ENCODE peak calls at places on chromosome 5, in nine cellular contexts. L, I, U, N, K, X, E, G and B are unnamed samples.
A peak's percentile ranks its signal among the peaks of the same experiment; 100 is the strongest.

GRCh38 chr5:149416977-149417713 is 38.1 kb upstream of the IL17B start:
- DNase-seq in L (no peak), I (no peak), U (peak; percentile 81), N (peak; percentile 28), K (no peak), X (no peak), E (no peak), G (no peak), B (no peak)

GRCh38 chr5:97838214-97838613 is 655.2 kb upstream of the RIOK2 start:
- DNase-seq in L (peak; percentile 97), I (no peak), U (peak; percentile 82), N (peak; percentile 97), K (no peak), X (peak; percentile 68), E (no peak), G (no peak), B (no peak)

GRCh38 chr5:179061025-179061424 is 852 bp downstream of the ZNF354C start:
- DNase-seq in L (no peak), I (no peak), U (no peak), N (peak; percentile 18), K (no peak), X (no peak), E (no peak), G (no peak), B (no peak)

GRCh38 chr5:108295588-108296368 is 86.1 kb downstream of the FBXL17 start:
- DNase-seq in L (peak; percentile 73), I (no peak), U (no peak), N (peak; percentile 77), K (no peak), X (no peak), E (no peak), G (no peak), B (no peak)

GRCh38 chr5:103259705-103260355 is 1.3 kb downstream of the MACIR start:
- DNase-seq in L (peak; percentile 44), I (peak; percentile 28), U (no peak), N (peak; percentile 48), K (no peak), X (no peak), E (peak; percentile 31), G (no peak), B (no peak)

GRCh38 chr5:178826216-178826615 is 33.5 kb upstream of the ZNF354B start:
- DNase-seq in L (no peak), I (no peak), U (no peak), N (no peak), K (no peak), X (no peak), E (peak; percentile 32), G (no peak), B (no peak)

GRCh38 chr5:108003178-108003577 is 332.4 kb upstream of the EFNA5 start:
- DNase-seq in L (peak; percentile 50), I (no peak), U (no peak), N (peak; percentile 60), K (no peak), X (peak; percentile 72), E (no peak), G (no peak), B (no peak)

GRCh38 chr5:73640861-73641320 is 14.9 kb downstream of the ARHGEF28 start:
- DNase-seq in L (peak; percentile 77), I (no peak), U (no peak), N (peak; percentile 72), K (no peak), X (no peak), E (no peak), G (no peak), B (no peak)

GRCh38 chr5:126508962-126509279 is 85.7 kb downstream of the GRAMD2B start:
- DNase-seq in L (peak; percentile 64), I (no peak), U (no peak), N (peak; percentile 82), K (no peak), X (peak; percentile 4), E (no peak), G (no peak), B (no peak)

GRCh38 chr5:139994234-139994633 is 48.9 kb downstream of the NRG2 start:
- DNase-seq in L (no peak), I (no peak), U (no peak), N (no peak), K (no peak), X (no peak), E (no peak), G (no peak), B (no peak)

GRCh38 chr5:180343846-180344327 is 9.2 kb downstream of the GFPT2 start:
- DNase-seq in L (peak; percentile 78), I (no peak), U (no peak), N (peak; percentile 83), K (peak; percentile 77), X (no peak), E (no peak), G (no peak), B (no peak)

GRCh38 chr5:150575745-150576448 is 64.6 kb upstream of the SYNPO start:
- DNase-seq in L (no peak), I (no peak), U (no peak), N (no peak), K (no peak), X (no peak), E (no peak), G (no peak), B (no peak)

GRCh38 chr5:13591621-13592020 is 352.9 kb downstream of the DNAH5 start:
- DNase-seq in L (peak; percentile 35), I (peak; percentile 6), U (peak; percentile 66), N (peak; percentile 69), K (no peak), X (no peak), E (no peak), G (no peak), B (no peak)

GRCh38 chr5:126124706-126125345 is 298.4 kb upstream of the GRAMD2B start:
- DNase-seq in L (peak; percentile 76), I (peak; percentile 1), U (no peak), N (peak; percentile 84), K (no peak), X (no peak), E (no peak), G (no peak), B (no peak)

GRCh38 chr5:132070460-132071337 is 2.9 kb upstream of the CSF2 start:
- DNase-seq in L (peak; percentile 33), I (no peak), U (no peak), N (peak; percentile 46), K (no peak), X (no peak), E (no peak), G (no peak), B (no peak)

GRCh38 chr5:56211298-56211865 is 21.7 kb downstream of the ANKRD55 start:
- DNase-seq in L (peak; percentile 96), I (peak; percentile 52), U (peak; percentile 62), N (peak; percentile 96), K (no peak), X (no peak), E (no peak), G (no peak), B (no peak)

GRCh38 chr5:122077451-122078115 is 476 bp downstream of the LOX start:
- DNase-seq in L (peak; percentile 45), I (no peak), U (no peak), N (no peak), K (peak; percentile 59), X (no peak), E (peak; percentile 54), G (no peak), B (no peak)

GRCh38 chr5:107401470-107402085 is 269.2 kb downstream of the EFNA5 start:
- DNase-seq in L (no peak), I (no peak), U (no peak), N (no peak), K (no peak), X (no peak), E (peak; percentile 24), G (no peak), B (no peak)

GRCh38 chr5:112921031-112921832 is 795 bp downstream of the REEP5 start:
- DNase-seq in L (peak; percentile 72), I (peak; percentile 69), U (no peak), N (peak; percentile 68), K (no peak), X (peak; percentile 65), E (peak; percentile 66), G (peak; percentile 72), B (peak; percentile 35)

GRCh38 chr5:76737131-76737556 is 21.2 kb downstream of the F2R start:
- DNase-seq in L (no peak), I (no peak), U (no peak), N (no peak), K (no peak), X (peak; percentile 81), E (no peak), G (no peak), B (no peak)

DNA sequence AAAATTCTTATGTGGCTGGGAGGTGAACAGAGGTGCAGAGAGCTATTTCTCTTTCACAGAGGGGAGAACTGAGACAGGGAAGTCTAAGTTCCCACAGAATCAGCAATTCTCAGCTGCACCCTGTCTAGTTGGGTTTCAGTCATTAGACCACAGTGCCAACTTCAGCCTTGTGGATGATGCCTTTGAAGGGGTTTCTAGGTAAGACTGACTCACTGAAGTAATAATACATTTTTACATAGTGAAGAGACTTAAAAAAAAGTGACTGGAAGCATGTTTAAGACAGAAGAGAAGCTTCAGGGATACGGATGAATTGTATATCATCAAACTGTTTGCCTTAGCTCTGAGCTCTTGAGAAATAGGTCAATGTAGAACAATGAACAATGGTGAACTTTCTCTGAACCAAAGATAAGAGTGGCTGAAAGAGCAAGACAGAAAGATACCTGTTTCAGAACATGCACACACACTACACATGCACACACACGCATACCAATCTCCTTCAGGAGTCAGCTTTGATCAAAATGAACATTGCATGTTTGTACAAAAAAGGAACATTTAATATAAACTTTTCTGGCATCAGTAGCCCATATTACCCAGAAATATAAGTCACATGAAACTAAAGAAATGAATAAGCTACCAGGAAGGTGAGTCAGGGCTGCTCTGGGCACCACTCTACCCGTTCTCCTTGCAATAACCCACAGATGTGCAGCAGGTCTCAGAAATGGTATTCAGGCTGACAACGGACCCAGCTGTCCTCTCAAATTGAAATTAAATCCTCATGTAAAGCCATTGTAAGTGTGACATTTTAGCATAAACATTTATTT is 12.6 kb upstream of the FYB1 start:
- DNase-seq in L (peak; percentile 75), I (no peak), U (no peak), N (peak; percentile 69), K (no peak), X (peak; percentile 69), E (no peak), G (no peak), B (no peak)
- TF ChIP-seq CTCF in L (no peak), I (no peak), U (no peak), N (no peak), K (no peak), X (no peak), E (no peak), G (no peak), B (no peak)

GRCh38 chr5:133754575-133755169 is 142.3 kb upstream of the FSTL4 start:
- DNase-seq in L (peak; percentile 44), I (peak; percentile 44), U (no peak), N (peak; percentile 35), K (no peak), X (peak; percentile 51), E (peak; percentile 62), G (no peak), B (no peak)
- TF ChIP-seq CTCF in L (peak; percentile 74), I (peak; percentile 51), U (peak; percentile 69), N (peak; percentile 66), K (no peak), X (peak; percentile 65), E (no peak), G (peak; percentile 45), B (no peak)

GRCh38 chr5:79853676-79854418 is 137.2 kb downstream of the MTX3 start:
- DNase-seq in L (no peak), I (no peak), U (no peak), N (no peak), K (no peak), X (no peak), E (no peak), G (peak; percentile 29), B (no peak)
- TF ChIP-seq CTCF in L (no peak), I (no peak), U (no peak), N (no peak), K (no peak), X (no peak), E (no peak), G (no peak), B (no peak)

GRCh38 chr5:32094691-32095090 is 79.4 kb downstream of the GOLPH3 start:
- DNase-seq in L (no peak), I (no peak), U (no peak), N (no peak), K (no peak), X (no peak), E (no peak), G (no peak), B (no peak)
- TF ChIP-seq CTCF in L (no peak), I (no peak), U (no peak), N (no peak), K (no peak), X (no peak), E (no peak), G (no peak), B (no peak)